ENCODE peak calls at places on chromosome 16, in six cellular contexts. U, S, B, F, H and P are unnamed samples.

GRCh38 chr16:65950211-65950610 is 416.3 kb upstream of the CDH5 start:
- DNase-seq in U (no peak), S (peak), B (no peak), F (peak), H (no peak), P (no peak)

GRCh38 chr16:89602273-89602951 is 11.0 kb upstream of the DPEP1 start:
- DNase-seq in U (peak), S (peak), B (no peak), F (peak), H (peak), P (no peak)

GRCh38 chr16:53714080-53715050 is 10.4 kb downstream of the FTO start:
- DNase-seq in U (no peak), S (no peak), B (no peak), F (no peak), H (no peak), P (no peak)

GRCh38 chr16:79132745-79133144 is 467.8 kb downstream of the MAF start:
- DNase-seq in U (no peak), S (no peak), B (no peak), F (no peak), H (no peak), P (no peak)

GRCh38 chr16:86499889-86500707 is 10.2 kb upstream of the FOXF1 start:
- DNase-seq in U (peak), S (no peak), B (no peak), F (peak), H (no peak), P (no peak)

GRCh38 chr16:2913603-2914002 is 1.9 kb downstream of the FLYWCH1 start:
- DNase-seq in U (no peak), S (no peak), B (no peak), F (no peak), H (no peak), P (no peak)

GRCh38 chr16:47777191-47777590 is 316.1 kb downstream of the PHKB start:
- DNase-seq in U (no peak), S (peak), B (no peak), F (peak), H (no peak), P (no peak)

GRCh38 chr16:70428178-70428998 is 10.5 kb downstream of the ST3GAL2 start:
- DNase-seq in U (peak), S (peak), B (no peak), F (peak), H (no peak), P (peak)

GRCh38 chr16:65312071-65312470 is 190.2 kb upstream of the CDH11 start:
- DNase-seq in U (no peak), S (peak), B (no peak), F (peak), H (no peak), P (no peak)

GRCh38 chr16:28538733-28539596 is at the start of gene NUPR1:
- DNase-seq in U (no peak), S (peak), B (no peak), F (peak), H (no peak), P (peak)

GRCh38 chr16:12132290-12132689 is 155.8 kb downstream of the SNX29 start:
- DNase-seq in U (no peak), S (peak), B (no peak), F (peak), H (no peak), P (no peak)

GRCh38 chr16:4624827-4625616 is 396 bp downstream of the MGRN1 start:
- DNase-seq in U (peak), S (peak), B (no peak), F (peak), H (peak), P (peak)

GRCh38 chr16:11056989-11057645 is 112.8 kb downstream of the CLEC16A start:
- DNase-seq in U (no peak), S (no peak), B (no peak), F (no peak), H (no peak), P (no peak)

GRCh38 chr16:81700071-81700779 is 78.9 kb upstream of the PLCG2 start:
- DNase-seq in U (no peak), S (peak), B (no peak), F (no peak), H (no peak), P (no peak)

GRCh38 chr16:52497067-52497816 is 49.7 kb downstream of the TOX3 start:
- DNase-seq in U (no peak), S (no peak), B (no peak), F (no peak), H (no peak), P (no peak)

GRCh38 chr16:19583665-19584300 is 28.3 kb downstream of the VPS35L start:
- DNase-seq in U (no peak), S (peak), B (no peak), F (peak), H (peak), P (no peak)

GRCh38 chr16:71882505-71883192 is 1.3 kb downstream of the ZNF821 start:
- DNase-seq in U (peak), S (peak), B (no peak), F (peak), H (peak), P (peak)

GRCh38 chr16:4358831-4359561 is 7.9 kb upstream of the PAM16 start:
- DNase-seq in U (peak), S (no peak), B (no peak), F (peak), H (peak), P (no peak)

GRCh38 chr16:28873543-28874201 is 4.6 kb upstream of the ATP2A1 start:
- DNase-seq in U (peak), S (no peak), B (no peak), F (peak), H (no peak), P (peak)

GRCh38 chr16:24723663-24724062 is 5.8 kb upstream of the TNRC6A start:
- DNase-seq in U (no peak), S (peak), B (no peak), F (no peak), H (no peak), P (peak)

GRCh38 chr16:86527366-86527765 is 17.0 kb downstream of the FOXF1 start:
- DNase-seq in U (no peak), S (no peak), B (no peak), F (no peak), H (no peak), P (no peak)

GRCh38 chr16:75109732-75110243 is 6.8 kb downstream of the LDHD start:
- DNase-seq in U (peak), S (no peak), B (no peak), F (no peak), H (no peak), P (no peak)

GRCh38 chr16:14268073-14268472 is 197.0 kb downstream of the MRTFB start:
- DNase-seq in U (no peak), S (no peak), B (no peak), F (no peak), H (no peak), P (no peak)
- H4K91ac ChIP-seq in U (no peak), S (no peak), B (no peak), F (no peak), H (no peak), P (no peak)

GRCh38 chr16:49699718-49700117 is 156.2 kb downstream of the ZNF423 start:
- DNase-seq in U (no peak), S (no peak), B (no peak), F (no peak), H (no peak), P (no peak)
- H3K4ac ChIP-seq in U (no peak), S (no peak), B (peak), F (no peak), H (no peak), P (peak)

GRCh38 chr16:995087-995486 is 13.5 kb downstream of the SOX8 start:
- DNase-seq in U (no peak), S (peak), B (no peak), F (peak), H (no peak), P (no peak)

GRCh38 chr16:997440-998051 is 16.0 kb downstream of the SOX8 start:
- DNase-seq in U (peak), S (peak), B (peak), F (peak), H (no peak), P (no peak)

GRCh38 chr16:998211-998610 is 16.6 kb downstream of the SOX8 start:
- DNase-seq in U (no peak), S (no peak), B (no peak), F (no peak), H (no peak), P (no peak)

GRCh38 chr16:995783-996182 is 14.2 kb downstream of the SOX8 start:
- DNase-seq in U (no peak), S (no peak), B (no peak), F (no peak), H (no peak), P (no peak)

DNA sequence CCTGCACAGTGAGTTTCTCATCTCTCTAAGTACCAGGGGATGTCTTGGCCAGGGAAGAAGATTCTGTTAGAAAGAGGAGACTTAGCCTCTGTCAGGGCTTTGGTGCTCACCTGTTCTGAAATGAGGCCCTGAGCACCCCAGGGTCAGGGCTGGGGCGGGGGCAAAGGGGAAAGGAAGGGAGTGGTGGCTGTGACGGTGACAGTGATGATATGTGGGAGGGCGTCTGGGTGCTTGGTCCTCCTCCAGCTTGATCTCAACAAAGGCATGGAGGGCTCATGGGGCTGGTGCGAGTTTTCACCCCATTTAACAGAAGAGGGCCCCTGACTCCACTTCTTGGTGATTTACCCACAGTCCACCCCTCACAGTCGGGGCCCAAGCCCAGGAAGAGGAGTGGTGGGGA is 15.1 kb downstream of the SOX8 start:
- DNase-seq in U (no peak), S (no peak), B (no peak), F (no peak), H (no peak), P (no peak)
- H4K91ac ChIP-seq in U (no peak), S (no peak), B (no peak), F (no peak), H (no peak), P (no peak)

GRCh38 chr16:49697631-49698030 is 158.3 kb downstream of the ZNF423 start:
- DNase-seq in U (no peak), S (no peak), B (no peak), F (no peak), H (no peak), P (no peak)
- H3K4ac ChIP-seq in U (no peak), S (no peak), B (peak), F (no peak), H (peak), P (peak)

DNA sequence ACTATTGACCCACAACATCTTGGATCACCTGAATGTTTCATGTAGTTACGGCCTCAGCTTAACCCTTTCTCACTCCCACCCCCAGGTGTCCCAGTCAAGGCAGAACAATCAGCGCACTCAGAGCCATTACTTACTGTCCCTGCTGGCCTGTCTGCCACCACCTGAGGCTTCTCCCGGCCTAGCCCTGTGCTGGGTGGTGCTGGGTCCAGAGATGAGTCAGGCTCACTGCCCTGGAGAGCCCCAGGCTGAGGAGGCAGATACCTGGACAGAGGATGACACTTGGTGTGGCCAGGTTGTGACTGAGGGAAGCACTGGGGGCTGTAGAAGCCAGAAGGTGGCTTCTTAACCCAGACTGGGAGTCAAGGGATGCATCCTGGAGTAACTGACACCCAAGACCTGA is 4.0 kb upstream of the SLC5A2 start:
- DNase-seq in U (no peak), S (no peak), B (no peak), F (no peak), H (no peak), P (peak)
- H4K91ac ChIP-seq in U (no peak), S (no peak), B (no peak), F (no peak), H (no peak), P (no peak)